ENCODE peak calls at places on chromosome 4, in four cellular contexts. I is K562, H is H1, W is GM12878. U is an unnamed sample.

GRCh38 chr4:62953752-62954151 is 1455.5 kb downstream of the TECRL start:
- DNase-seq in I (no peak), H (no peak), W (no peak), U (no peak)

GRCh38 chr4:156771171-156771837 is 200.3 kb downstream of the PDGFC start:
- DNase-seq in I (no peak), H (no peak), W (no peak), U (peak)

GRCh38 chr4:88938138-88938537 is 118.8 kb downstream of the FAM13A start:
- DNase-seq in I (no peak), H (no peak), W (no peak), U (no peak)

GRCh38 chr4:59091376-59092142 is 1981.4 kb upstream of the IGFBP7 start:
- DNase-seq in I (no peak), H (peak), W (no peak), U (no peak)

GRCh38 chr4:6390357-6390756 is 82.1 kb downstream of the PPP2R2C start:
- DNase-seq in I (peak), H (no peak), W (no peak), U (no peak)

GRCh38 chr4:5372198-5372597 is 320.9 kb downstream of the STK32B start:
- DNase-seq in I (no peak), H (no peak), W (no peak), U (no peak)

GRCh38 chr4:108370291-108370690 is 201.6 kb upstream of the LEF1 start:
- DNase-seq in I (no peak), H (no peak), W (no peak), U (no peak)

GRCh38 chr4:153146031-153146430 is 58.2 kb upstream of the TRIM2 start:
- DNase-seq in I (no peak), H (no peak), W (no peak), U (no peak)

GRCh38 chr4:24392613-24393012 is 191.7 kb downstream of the DHX15 start:
- DNase-seq in I (no peak), H (no peak), W (no peak), U (no peak)

GRCh38 chr4:163540977-163541376 is 46.5 kb downstream of the TMA16 start:
- DNase-seq in I (no peak), H (no peak), W (no peak), U (no peak)

DNA sequence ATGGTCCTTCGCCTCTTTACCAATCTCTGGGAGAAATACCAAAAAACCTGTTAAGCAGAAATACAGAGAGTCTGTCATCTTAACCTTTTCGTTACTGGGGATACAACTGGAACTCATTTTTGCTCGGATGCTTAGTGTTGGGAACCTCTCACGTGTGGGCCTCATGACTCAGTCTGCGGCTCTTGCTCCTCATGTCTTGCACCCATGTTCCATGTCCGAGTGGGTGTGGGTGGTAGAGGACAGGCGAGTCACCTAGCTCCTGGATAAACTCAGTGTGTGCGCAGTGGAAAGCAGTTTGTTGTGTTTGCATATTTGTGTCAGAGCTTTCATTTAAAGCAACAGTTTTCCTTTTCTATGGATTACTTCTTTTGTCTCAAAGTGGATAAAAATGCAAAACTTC is 70.6 kb downstream of the TNIP2 start:
- DNase-seq in I (no peak), H (no peak), W (no peak), U (no peak)
- TF ChIP-seq CBX5 in I (no peak), H (no peak), W (no peak), U (no peak)

GRCh38 chr4:8762951-8763735 is 108.5 kb downstream of the HMX1 start:
- DNase-seq in I (no peak), H (no peak), W (no peak), U (no peak)
- TF ChIP-seq CBX5 in I (no peak), H (no peak), W (no peak), U (no peak)

GRCh38 chr4:123640824-123641223 is 244.2 kb downstream of the SPRY1 start:
- DNase-seq in I (no peak), H (no peak), W (no peak), U (no peak)

GRCh38 chr4:123643691-123644090 is 247.1 kb downstream of the SPRY1 start:
- DNase-seq in I (no peak), H (no peak), W (no peak), U (no peak)

GRCh38 chr4:123638834-123639233 is 242.2 kb downstream of the SPRY1 start:
- DNase-seq in I (no peak), H (no peak), W (no peak), U (no peak)

GRCh38 chr4:123640271-123640670 is 243.7 kb downstream of the SPRY1 start:
- DNase-seq in I (no peak), H (no peak), W (no peak), U (no peak)
- TF ChIP-seq CBX5 in I (no peak), H (no peak), W (no peak), U (no peak)

GRCh38 chr4:26206339-26206738 is 114.5 kb upstream of the RBPJ start:
- DNase-seq in I (no peak), H (no peak), W (no peak), U (no peak)
- TF ChIP-seq CBX5 in I (no peak), H (no peak), W (no peak), U (no peak)

GRCh38 chr4:95838192-95838591 is 1.7 kb upstream of the PDHA2 start:
- DNase-seq in I (no peak), H (no peak), W (no peak), U (no peak)

GRCh38 chr4:95830647-95831046 is 9.2 kb upstream of the PDHA2 start:
- DNase-seq in I (no peak), H (no peak), W (no peak), U (no peak)

GRCh38 chr4:95839891-95840290 is at the start of gene PDHA2:
- DNase-seq in I (no peak), H (no peak), W (no peak), U (no peak)

GRCh38 chr4:95833652-95834276 is 6.1 kb upstream of the PDHA2 start:
- DNase-seq in I (no peak), H (no peak), W (no peak), U (no peak)

DNA sequence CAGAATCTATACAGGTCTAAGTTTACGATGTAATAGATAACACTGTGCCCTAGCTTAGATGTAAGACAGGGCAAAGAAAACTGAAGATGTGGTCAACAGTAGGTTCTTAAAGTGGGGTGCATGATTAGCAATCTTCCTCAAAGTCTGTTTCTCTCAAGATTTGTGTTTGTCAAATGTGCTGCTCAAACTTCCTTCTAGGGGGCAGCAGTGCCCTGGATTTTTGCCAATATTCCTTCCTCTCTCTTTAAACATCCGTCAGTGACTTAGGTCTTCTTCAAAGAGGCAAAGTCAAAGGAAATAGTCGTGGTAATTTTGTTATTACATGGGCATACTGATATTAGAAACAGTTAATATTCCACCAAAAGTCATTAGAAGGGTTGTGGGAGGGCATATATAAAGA is 4.2 kb upstream of the PDHA2 start:
- DNase-seq in I (peak), H (no peak), W (no peak), U (no peak)
- TF ChIP-seq CBX5 in I (no peak), H (no peak), W (no peak), U (no peak)

GRCh38 chr4:2832309-2832980 is 11.2 kb upstream of the ADD1 start:
- DNase-seq in I (no peak), H (no peak), W (no peak), U (no peak)

GRCh38 chr4:2829933-2830451 is 13.7 kb upstream of the ADD1 start:
- DNase-seq in I (no peak), H (no peak), W (no peak), U (no peak)

GRCh38 chr4:2831611-2832308 is 11.9 kb upstream of the ADD1 start:
- DNase-seq in I (no peak), H (no peak), W (no peak), U (no peak)

GRCh38 chr4:2829321-2829932 is 14.2 kb upstream of the ADD1 start:
- DNase-seq in I (no peak), H (no peak), W (no peak), U (no peak)

GRCh38 chr4:2830632-2831610 is 12.7 kb upstream of the ADD1 start:
- DNase-seq in I (no peak), H (no peak), W (no peak), U (no peak)
- TF ChIP-seq CBX5 in I (no peak), H (no peak), W (no peak), U (no peak)

GRCh38 chr4:147108409-147108808 is 162.7 kb upstream of the TTC29 start:
- DNase-seq in I (no peak), H (no peak), W (no peak), U (no peak)
- TF ChIP-seq CBX5 in I (no peak), H (no peak), W (no peak), U (no peak)

U was measured in HepG2.